ENCODE peak calls at places on chromosomes 5 and 9, in nine cellular contexts. B is sigmoid colon; Q is MM.1S; D is cardiac muscle cell; I is left lung; S is colonic mucosa; K is A549; U is effector memory CD4-positive, alpha-beta T cell; O is tibial artery. J is an unnamed sample. For H3K4me1, the result is how much of the 10 kb centered on the place peaks cover.

GRCh38 chr5:151696470-151697061 is 9.9 kb upstream of the SPARC start:
- DNase-seq in B (peak), K (no peak), S (peak), O (peak), I (no peak), Q (no peak), U (no peak), D (peak), J (peak)

GRCh38 chr5:72955143-72955767 is 586 bp upstream of the FCHO2 start:
- DNase-seq in B (peak), K (no peak), Q (peak), I (peak), U (peak), D (peak), O (no peak), S (peak), J (peak)

GRCh38 chr5:76367623-76368366 is 35.3 kb upstream of the IQGAP2 start:
- DNase-seq in K (peak), B (no peak), U (no peak), Q (peak), I (no peak), O (no peak), S (no peak), D (no peak), J (no peak)

GRCh38 chr9:129145841-129146292 is 32.2 kb downstream of the IER5L start:
- DNase-seq in B (peak), Q (no peak), D (peak), S (peak), O (no peak), U (no peak), K (no peak), I (no peak), J (peak)

GRCh38 chr5:115898656-115899055 is 56.9 kb downstream of the AP3S1 start:
- DNase-seq in I (no peak), Q (no peak), B (no peak), O (no peak), D (peak), K (no peak), S (no peak), U (no peak), J (no peak)

GRCh38 chr5:152285764-152286163 is 119.3 kb downstream of the NMUR2 start:
- DNase-seq in O (no peak), U (no peak), I (no peak), Q (no peak), K (no peak), S (no peak), D (no peak), B (no peak), J (no peak)

GRCh38 chr5:176415240-176416122 is 858 bp downstream of the CLTB start:
- DNase-seq in O (peak), U (no peak), D (peak), B (peak), Q (no peak), I (no peak), S (no peak), K (peak), J (peak)

GRCh38 chr5:43042176-43042625 is 2.1 kb upstream of the ANXA2R start:
- DNase-seq in I (peak), S (peak), U (peak), B (peak), Q (peak), O (peak), K (peak), D (peak), J (peak)

GRCh38 chr5:9284781-9285307 is 261.0 kb downstream of the SEMA5A start:
- DNase-seq in D (peak), S (no peak), I (no peak), K (no peak), U (no peak), B (no peak), Q (no peak), O (no peak), J (peak)

GRCh38 chr9:93672622-93673270 is 96.4 kb downstream of the PHF2 start:
- DNase-seq in U (no peak), O (peak), B (no peak), D (no peak), S (peak), I (no peak), K (no peak), Q (no peak), J (no peak)

GRCh38 chr9:13083973-13084528 is 195.4 kb downstream of the MPDZ start:
- DNase-seq in O (no peak), U (no peak), K (no peak), S (no peak), Q (no peak), I (no peak), D (peak), B (no peak), J (no peak)

GRCh38 chr5:83895860-83896259 is 175.2 kb upstream of the HAPLN1 start:
- DNase-seq in D (no peak), Q (no peak), S (no peak), O (no peak), I (no peak), U (no peak), B (no peak), K (no peak), J (no peak)

GRCh38 chr5:172417983-172418630 is 36.2 kb downstream of the SH3PXD2B start:
- DNase-seq in O (peak), D (peak), I (no peak), Q (no peak), U (no peak), K (peak), B (peak), S (peak), J (peak)

GRCh38 chr9:124004608-124005007 is 7.0 kb upstream of the LHX2 start:
- DNase-seq in S (no peak), B (no peak), I (no peak), D (no peak), Q (no peak), K (no peak), U (no peak), O (no peak), J (no peak)

GRCh38 chr5:66134407-66134843 is 9.7 kb upstream of the SREK1 start:
- DNase-seq in U (no peak), B (no peak), K (no peak), Q (no peak), I (no peak), S (no peak), D (peak), O (no peak), J (no peak)

GRCh38 chr5:111635151-111635945 is 121.6 kb downstream of the NREP start:
- DNase-seq in O (no peak), B (no peak), Q (no peak), D (peak), S (no peak), K (no peak), U (no peak), I (no peak), J (no peak)

GRCh38 chr9:113715086-113715485 is 161.0 kb upstream of the ZNF618 start:
- DNase-seq in O (no peak), S (peak), D (no peak), Q (no peak), B (no peak), I (no peak), U (no peak), K (no peak), J (no peak)

GRCh38 chr9:16236882-16237281 is 633.6 kb downstream of the BNC2 start:
- DNase-seq in K (no peak), Q (no peak), D (peak), S (no peak), U (no peak), B (peak), O (no peak), I (no peak), J (no peak)

GRCh38 chr9:130448035-130448624 is 3.4 kb downstream of the ASS1 start:
- DNase-seq in D (peak), B (no peak), S (no peak), U (no peak), O (no peak), I (no peak), K (no peak), Q (no peak), J (no peak)

GRCh38 chr5:133703935-133704334 is 91.6 kb upstream of the FSTL4 start:
- DNase-seq in K (no peak), Q (no peak), I (no peak), O (no peak), S (no peak), U (no peak), B (no peak), D (no peak), J (no peak)

GRCh38 chr5:169429044-169429443 is 128.1 kb upstream of the SLIT3 start:
- DNase-seq in S (no peak), K (no peak), B (no peak), I (no peak), Q (no peak), O (peak), D (no peak), U (no peak), J (no peak)

GRCh38 chr9:99127372-99128132 is 22.6 kb downstream of the TGFBR1 start:
- DNase-seq in K (no peak), O (no peak), Q (no peak), U (no peak), S (no peak), B (no peak), D (no peak), I (no peak), J (no peak)

GRCh38 chr9:129359162-129359811 is 181.2 kb upstream of the IER5L start:
- DNase-seq in B (no peak), I (peak), O (no peak), Q (no peak), U (no peak), S (no peak), D (no peak), K (no peak), J (no peak)

GRCh38 chr9:33921967-33922895 is 105.3 kb downstream of the UBE2R2 start:
- DNase-seq in U (no peak), O (no peak), D (peak), B (no peak), I (no peak), S (no peak), K (peak), Q (no peak), J (no peak)

GRCh38 chr5:78706381-78706780 is 57.8 kb upstream of the LHFPL2 start:
- DNase-seq in O (no peak), I (no peak), S (no peak), Q (no peak), U (no peak), B (no peak), D (no peak), K (no peak), J (no peak)

GRCh38 chr5:74579215-74579614 is 61.3 kb downstream of the ENC1 start:
- DNase-seq in K (no peak), O (no peak), Q (peak), B (no peak), S (no peak), D (peak), U (peak), I (no peak), J (no peak)

GRCh38 chr5:72878854-72879253 is 62.4 kb downstream of the TNPO1 start:
- DNase-seq in S (no peak), Q (no peak), B (no peak), O (no peak), K (peak), I (no peak), U (no peak), D (no peak), J (no peak)

GRCh38 chr5:116032094-116032517 is at the start of gene ARL14EPL:
- DNase-seq in K (peak), I (no peak), O (no peak), Q (no peak), U (no peak), B (no peak), S (no peak), D (peak), J (peak)

GRCh38 chr9:107895524-107896001 is 406.0 kb upstream of the KLF4 start:
- DNase-seq in O (no peak), Q (no peak), I (no peak), S (no peak), U (no peak), D (peak), K (no peak), B (no peak), J (no peak)

GRCh38 chr5:139268364-139269202 is 25.0 kb upstream of the MATR3 start:
- DNase-seq in U (no peak), S (no peak), K (no peak), I (no peak), Q (peak), O (no peak), D (no peak), B (no peak), J (no peak)

GRCh38 chr5:125198270-125198974 is 452.0 kb upstream of the ZNF608 start:
- DNase-seq in B (peak), K (no peak), O (no peak), Q (peak), D (peak), I (no peak), U (no peak), S (peak), J (peak)

GRCh38 chr5:163318707-163319106 is 118.7 kb upstream of the CCNG1 start:
- DNase-seq in B (no peak), O (no peak), K (no peak), Q (no peak), S (no peak), D (no peak), U (no peak), I (no peak), J (no peak)

GRCh38 chr5:164296603-164297080 is 791.2 kb downstream of the MAT2B start:
- DNase-seq in K (no peak), O (no peak), U (no peak), D (peak), I (peak), S (no peak), B (no peak), Q (no peak), J (no peak)

GRCh38 chr9:133404440-133405002 is 13.3 kb downstream of the REXO4 start:
- DNase-seq in D (no peak), U (no peak), S (no peak), Q (no peak), K (no peak), O (no peak), B (no peak), I (peak), J (no peak)

GRCh38 chr5:177195307-177195952 is 61.9 kb downstream of the NSD1 start:
- DNase-seq in Q (no peak), U (no peak), B (no peak), K (no peak), O (no peak), S (no peak), I (no peak), D (peak), J (no peak)

GRCh38 chr5:126972062-126972895 is 58.1 kb downstream of the MARCHF3 start:
- DNase-seq in O (no peak), U (no peak), I (no peak), B (no peak), D (peak), K (no peak), Q (peak), S (peak), J (no peak)

GRCh38 chr9:26142201-26142600 is 464.0 kb upstream of the TUSC1 start:
- DNase-seq in B (no peak), S (no peak), O (no peak), U (no peak), I (no peak), D (peak), Q (no peak), K (no peak), J (no peak)

GRCh38 chr5:115842089-115842881 is 550 bp downstream of the AP3S1 start:
- DNase-seq in O (no peak), D (no peak), K (peak), I (no peak), U (no peak), B (no peak), S (peak), Q (peak), J (no peak)

GRCh38 chr5:53246042-53246836 is 136.7 kb upstream of the MOCS2 start:
- DNase-seq in B (no peak), I (no peak), Q (peak), O (no peak), K (no peak), S (no peak), U (no peak), D (peak), J (no peak)

GRCh38 chr5:53250151-53250550 is 140.6 kb upstream of the MOCS2 start:
- DNase-seq in U (no peak), I (no peak), K (no peak), S (no peak), D (no peak), Q (no peak), B (no peak), O (no peak), J (no peak)

GRCh38 chr5:53253421-53253871 is 143.9 kb upstream of the MOCS2 start:
- DNase-seq in D (peak), K (no peak), U (no peak), S (no peak), B (no peak), I (no peak), Q (peak), O (no peak), J (no peak)

GRCh38 chr5:53249529-53249928 is 140.0 kb upstream of the MOCS2 start:
- DNase-seq in O (peak), Q (no peak), B (peak), K (peak), I (no peak), S (no peak), D (peak), U (no peak), J (no peak)
- H3K4me1 ChIP-seq in O (under half), Q (under half), B (under half), K (under half), I (under half), S (under half), D (under half), U (under half), J (under half)

DNA sequence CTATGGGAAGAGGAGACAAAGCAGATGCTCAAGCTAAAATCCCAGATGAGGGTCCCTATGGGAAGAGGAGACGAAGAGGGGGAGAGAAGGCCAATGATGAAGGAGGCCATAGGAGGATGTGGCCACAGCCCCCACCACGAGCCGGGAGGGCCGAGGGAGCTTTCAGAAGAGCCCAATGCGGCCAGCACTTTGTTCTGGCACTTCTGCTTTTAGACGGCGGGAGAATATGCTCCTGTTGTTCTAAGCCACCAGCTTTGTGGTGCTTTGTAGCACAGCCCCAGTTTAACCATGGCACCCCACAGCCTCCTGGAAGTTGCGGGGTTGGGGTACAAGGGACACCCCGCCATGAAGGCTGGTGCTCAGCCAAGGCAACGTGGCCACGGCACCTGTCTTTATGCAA is 33.4 kb downstream of the LPCAT1 start:
- DNase-seq in B (no peak), S (no peak), Q (no peak), O (no peak), D (no peak), K (no peak), I (no peak), U (no peak), J (no peak)
- H3K4me3 ChIP-seq in B (no peak), S (no peak), Q (no peak), O (no peak), D (no peak), K (no peak), I (no peak), U (no peak), J (no peak)

GRCh38 chr5:14816999-14817761 is 54.4 kb downstream of the ANKH start:
- DNase-seq in Q (no peak), B (no peak), S (no peak), O (peak), I (no peak), K (no peak), D (peak), U (no peak), J (peak)

GRCh38 chr5:14816374-14816998 is 55.1 kb downstream of the ANKH start:
- DNase-seq in D (no peak), B (no peak), K (no peak), Q (no peak), I (no peak), U (no peak), O (no peak), S (no peak), J (no peak)

GRCh38 chr5:14824490-14824889 is 47.1 kb downstream of the ANKH start:
- DNase-seq in S (no peak), U (no peak), D (no peak), K (no peak), B (no peak), Q (no peak), I (no peak), O (no peak), J (no peak)

GRCh38 chr5:14821721-14822120 is 49.9 kb downstream of the ANKH start:
- DNase-seq in U (no peak), D (no peak), B (no peak), O (no peak), K (no peak), Q (no peak), S (no peak), I (no peak), J (no peak)

DNA sequence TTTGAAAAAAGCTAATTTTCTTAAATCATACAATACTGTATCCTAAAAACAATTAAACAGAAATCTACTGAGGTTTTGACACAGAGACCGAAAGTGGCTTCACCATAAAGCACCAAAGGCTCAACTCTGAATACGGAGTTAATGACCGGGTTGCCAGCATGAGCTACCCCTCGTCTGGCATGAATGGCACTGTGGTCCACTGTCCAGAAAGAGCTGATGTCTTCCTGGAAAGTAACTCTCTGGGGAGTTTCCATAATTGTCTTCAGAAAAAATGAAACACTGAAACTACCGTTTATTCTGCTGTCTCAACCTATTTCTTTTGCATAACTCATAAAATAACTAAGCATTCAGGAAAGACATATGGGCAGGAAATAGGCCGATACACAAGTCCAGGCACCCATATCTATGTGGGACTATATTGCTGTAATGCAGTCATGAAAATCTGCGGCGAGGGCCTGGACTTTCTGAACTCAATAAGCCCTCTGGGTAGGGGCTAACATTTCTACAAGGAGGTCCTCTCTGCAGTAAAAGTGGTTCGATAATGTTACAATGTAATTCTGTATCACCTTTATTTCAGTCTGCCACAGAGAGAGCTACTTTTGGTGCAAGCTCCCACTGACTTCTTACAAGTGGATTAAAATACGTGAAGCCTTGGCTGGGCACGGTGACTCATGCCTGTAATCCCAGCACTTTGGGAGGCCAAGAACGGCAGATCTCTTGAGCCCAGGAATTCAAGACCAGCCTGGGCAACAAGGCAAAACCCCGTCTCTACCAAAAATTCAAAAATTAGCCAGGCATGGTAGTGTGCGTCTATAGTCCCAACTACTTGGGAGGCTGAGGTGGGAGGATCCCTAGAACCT is 52.4 kb downstream of the ANKH start:
- DNase-seq in K (no peak), U (no peak), I (no peak), S (no peak), B (no peak), Q (no peak), D (no peak), O (no peak), J (peak)
- H3K4me1 ChIP-seq in K (under half), U (under half), I (under half), S (under half), B (under half), Q (under half), D (under half), O (under half), J (under half)

DNA sequence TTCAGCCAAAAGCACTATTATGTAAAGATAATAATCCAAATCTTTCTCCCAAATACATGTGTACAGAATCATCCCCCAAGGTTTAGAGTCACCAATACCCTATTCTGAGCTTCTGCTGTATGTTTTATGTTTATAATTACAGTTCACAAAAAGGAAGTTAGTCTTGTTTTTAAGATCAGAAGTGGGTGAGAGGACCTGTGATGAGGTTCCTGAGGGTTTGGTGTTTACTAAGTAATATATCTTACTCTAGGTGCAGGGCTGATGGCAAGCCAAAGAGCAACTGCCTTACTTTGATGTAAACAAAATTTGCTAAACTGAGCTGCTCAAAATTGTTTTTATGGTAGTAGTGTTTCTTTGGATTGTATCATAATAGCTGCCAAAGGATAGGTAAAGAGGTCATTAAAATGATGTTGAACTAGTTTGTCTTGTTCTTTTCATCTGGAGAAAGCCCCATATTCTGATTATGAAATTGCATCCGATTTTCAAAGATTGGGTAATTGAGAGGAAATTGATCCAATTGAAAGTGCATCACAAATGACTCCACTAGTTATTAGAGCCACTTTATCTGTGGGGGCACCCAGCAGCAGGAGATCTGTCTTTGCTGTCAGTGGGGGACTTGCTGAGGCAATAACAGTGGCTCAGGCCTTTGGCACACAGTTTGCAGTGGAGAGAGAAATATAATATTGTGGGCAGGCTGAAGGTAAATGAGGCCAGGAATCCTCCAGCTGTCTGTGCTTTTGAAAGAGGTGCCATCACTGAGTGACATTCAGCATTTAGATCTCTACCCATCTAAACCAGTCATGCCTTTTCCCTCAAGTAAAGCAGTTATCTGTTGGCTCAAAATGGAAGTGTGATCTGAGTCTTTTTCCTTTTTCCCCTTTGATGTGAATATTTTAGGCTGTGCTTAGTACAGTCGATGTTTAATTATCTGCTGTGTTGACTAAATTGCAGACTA is 14.1 kb downstream of the TRIM32 start:
- DNase-seq in U (no peak), O (no peak), Q (no peak), K (no peak), D (no peak), I (no peak), B (no peak), S (no peak), J (no peak)
- H3K4me3 ChIP-seq in U (no peak), O (no peak), Q (no peak), K (no peak), D (no peak), I (no peak), B (no peak), S (no peak), J (no peak)

J was measured in aorta.